ENCODE peak calls at places on chromosomes 1 and 21, in seven cellular contexts. H is lower lobe of right lung, N is HCT116, A is colonic mucosa, Q is IMR-90, E is tibial nerve, X is GM23248. S is an unnamed sample.

GRCh38 chr21:32958288-32958992 is 67.3 kb upstream of the OLIG2 start:
- DNase-seq in H (no peak), N (no peak), A (no peak), Q (no peak), E (no peak), X (no peak), S (no peak)

GRCh38 chr1:165842363-165843129 is 15.1 kb downstream of the UCK2 start:
- DNase-seq in H (no peak), N (no peak), A (no peak), Q (peak), E (no peak), X (peak), S (no peak)

GRCh38 chr21:35617491-35617890 is 442.8 kb downstream of the SETD4 start:
- DNase-seq in H (no peak), N (no peak), A (no peak), Q (no peak), E (no peak), X (no peak), S (no peak)

GRCh38 chr1:109787211-109787844 is 23.6 kb upstream of the EPS8L3 start:
- DNase-seq in H (peak), N (peak), A (peak), Q (peak), E (no peak), X (peak), S (peak)

GRCh38 chr1:17119076-17119743 is at the start of gene PADI2:
- DNase-seq in H (peak), N (peak), A (peak), Q (peak), E (no peak), X (peak), S (no peak)

GRCh38 chr1:159008744-159009188 is 941 bp upstream of the IFI16 start:
- DNase-seq in H (no peak), N (no peak), A (no peak), Q (peak), E (no peak), X (no peak), S (no peak)

GRCh38 chr1:94616503-94616902 is 74.9 kb upstream of the F3 start:
- DNase-seq in H (no peak), N (no peak), A (no peak), Q (no peak), E (no peak), X (no peak), S (no peak)

GRCh38 chr1:17181785-17182464 is 23.0 kb upstream of the PADI1 start:
- DNase-seq in H (no peak), N (no peak), A (no peak), Q (no peak), E (no peak), X (no peak), S (no peak)

GRCh38 chr1:52603680-52604501 is 1.7 kb downstream of the GPX7 start:
- DNase-seq in H (no peak), N (no peak), A (no peak), Q (peak), E (no peak), X (peak), S (no peak)

GRCh38 chr1:52601976-52602327 is 219 bp upstream of the GPX7 start:
- DNase-seq in H (no peak), N (no peak), A (peak), Q (no peak), E (no peak), X (no peak), S (peak)

GRCh38 chr1:52602328-52603300 is at the start of gene GPX7:
- DNase-seq in H (peak), N (no peak), A (peak), Q (peak), E (no peak), X (peak), S (peak)

GRCh38 chr1:52601519-52601918 is 652 bp upstream of the GPX7 start:
- DNase-seq in H (no peak), N (no peak), A (no peak), Q (no peak), E (no peak), X (no peak), S (no peak)

GRCh38 chr1:52603301-52603675 is 1.1 kb downstream of the GPX7 start:
- DNase-seq in H (no peak), N (no peak), A (no peak), Q (no peak), E (no peak), X (peak), S (no peak)
- H3K27ac ChIP-seq in H (peak), N (no peak), A (no peak), Q (no peak), E (peak), X (no peak), S (peak)

GRCh38 chr1:198912046-198912445 is 273.2 kb downstream of the PTPRC start:
- DNase-seq in H (no peak), N (no peak), A (no peak), Q (no peak), E (no peak), X (no peak), S (no peak)

GRCh38 chr1:198910816-198911215 is 272.0 kb downstream of the PTPRC start:
- DNase-seq in H (no peak), N (no peak), A (no peak), Q (no peak), E (no peak), X (no peak), S (no peak)

GRCh38 chr1:198909973-198910372 is 271.1 kb downstream of the PTPRC start:
- DNase-seq in H (no peak), N (no peak), A (no peak), Q (peak), E (no peak), X (peak), S (no peak)

GRCh38 chr1:198915327-198916231 is 276.7 kb downstream of the PTPRC start:
- DNase-seq in H (no peak), N (no peak), A (no peak), Q (no peak), E (no peak), X (no peak), S (no peak)

GRCh38 chr1:198913667-198914066 is 274.8 kb downstream of the PTPRC start:
- DNase-seq in H (no peak), N (no peak), A (no peak), Q (peak), E (no peak), X (peak), S (no peak)
- H3K27ac ChIP-seq in H (no peak), N (no peak), A (no peak), Q (peak), E (no peak), X (no peak), S (no peak)

GRCh38 chr1:200478239-200478623 is 68.4 kb upstream of the ZNF281 start:
- DNase-seq in H (no peak), N (no peak), A (no peak), Q (no peak), E (no peak), X (no peak), S (no peak)
- H3K27ac ChIP-seq in H (no peak), N (no peak), A (no peak), Q (no peak), E (no peak), X (no peak), S (no peak)

DNA sequence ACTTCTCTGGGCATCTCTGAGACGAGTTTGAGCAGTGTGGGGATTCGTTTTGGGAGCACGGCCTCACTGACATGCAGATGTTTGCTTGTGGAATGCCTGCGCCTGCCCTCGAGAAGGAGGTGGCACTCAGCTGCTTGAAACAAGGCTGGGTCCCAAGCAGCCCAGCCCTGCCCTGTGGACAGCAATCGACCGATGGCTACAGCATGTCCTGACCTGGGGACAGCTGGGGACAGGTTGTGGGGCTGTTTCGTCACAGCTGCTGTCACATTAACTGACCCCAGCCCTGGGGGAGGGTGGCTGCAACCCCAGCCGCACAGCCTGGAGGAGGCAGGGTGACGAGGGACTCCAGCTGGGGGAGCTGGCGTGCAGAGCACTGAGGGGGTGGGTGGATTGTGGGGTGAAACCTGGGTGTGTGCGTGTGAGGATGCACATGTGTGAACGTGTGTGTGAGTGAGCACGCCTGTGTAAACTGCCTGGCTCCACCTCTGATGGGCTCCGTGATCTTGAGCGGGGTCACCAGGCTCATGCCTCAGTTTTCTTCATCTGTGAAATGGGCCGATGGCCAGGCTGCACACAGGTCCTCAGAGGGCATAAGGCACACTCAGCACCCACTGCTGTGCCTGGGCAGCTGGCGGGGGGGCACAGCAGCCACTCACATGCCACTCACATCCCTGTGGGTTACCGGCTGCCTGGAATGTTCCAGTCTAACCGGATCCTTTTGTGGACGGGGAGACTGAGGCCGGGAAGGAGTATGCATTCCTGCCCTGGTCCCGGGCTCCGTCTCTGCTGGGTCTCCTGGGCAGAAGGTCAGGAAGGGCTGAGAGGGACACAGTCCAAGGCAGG is 49.3 kb downstream of the COL18A1 start:
- DNase-seq in H (no peak), N (no peak), A (no peak), Q (no peak), E (no peak), X (peak), S (no peak)
- H3K27ac ChIP-seq in H (peak), N (no peak), A (no peak), Q (peak), E (no peak), X (no peak), S (peak)

GRCh38 chr1:229199892-229200291 is 71.0 kb upstream of the RAB4A start:
- DNase-seq in H (peak), N (no peak), A (peak), Q (no peak), E (no peak), X (no peak), S (no peak)

GRCh38 chr1:229205854-229206253 is 65.1 kb upstream of the RAB4A start:
- DNase-seq in H (no peak), N (no peak), A (no peak), Q (no peak), E (no peak), X (no peak), S (peak)

GRCh38 chr1:229203991-229204632 is 66.8 kb upstream of the RAB4A start:
- DNase-seq in H (no peak), N (no peak), A (no peak), Q (no peak), E (no peak), X (no peak), S (no peak)

GRCh38 chr1:229204863-229205777 is 65.8 kb upstream of the RAB4A start:
- DNase-seq in H (no peak), N (no peak), A (no peak), Q (peak), E (no peak), X (peak), S (peak)

DNA sequence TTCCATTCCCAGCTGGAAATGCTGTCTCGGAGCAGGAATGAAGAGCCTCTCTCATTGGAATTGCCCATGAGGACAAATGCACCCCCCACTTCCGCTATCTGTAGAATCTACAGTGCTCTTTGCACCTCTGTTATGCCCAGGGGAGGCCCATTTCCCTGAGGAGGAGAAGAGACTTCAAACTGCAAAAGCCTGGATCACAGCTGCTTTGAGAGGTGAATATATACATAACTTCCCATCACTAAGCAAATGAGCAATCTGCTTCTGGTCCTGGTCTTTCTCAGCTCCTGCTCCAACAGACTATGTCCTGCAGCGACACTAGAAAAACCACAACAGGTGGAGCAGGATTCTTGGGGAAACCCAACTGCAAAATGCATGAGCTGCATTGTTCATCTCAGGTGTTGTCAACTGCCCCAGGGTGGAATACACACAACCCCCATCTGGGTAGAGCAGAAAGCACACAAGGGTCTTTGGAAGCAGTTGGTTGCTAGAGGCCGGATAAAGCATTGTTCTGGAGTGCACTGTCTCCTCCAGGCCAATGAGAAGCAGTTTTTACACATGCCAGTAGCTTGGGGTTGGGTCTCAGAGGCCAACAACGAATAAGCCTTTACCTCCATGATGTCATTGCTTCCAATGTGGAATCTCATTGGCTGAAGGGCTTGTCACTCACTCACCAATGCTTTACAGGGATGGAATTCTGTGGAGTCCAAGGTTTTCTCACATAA is 67.7 kb upstream of the RAB4A start:
- DNase-seq in H (no peak), N (peak), A (no peak), Q (peak), E (no peak), X (peak), S (peak)
- H3K27ac ChIP-seq in H (no peak), N (no peak), A (no peak), Q (no peak), E (no peak), X (no peak), S (peak)

GRCh38 chr1:48263042-48263441 is 40.5 kb downstream of the SLC5A9 start:
- DNase-seq in H (no peak), N (no peak), A (no peak), Q (no peak), E (no peak), X (no peak), S (no peak)
- H3K27ac ChIP-seq in H (no peak), N (no peak), A (no peak), Q (no peak), E (no peak), X (no peak), S (no peak)

DNA sequence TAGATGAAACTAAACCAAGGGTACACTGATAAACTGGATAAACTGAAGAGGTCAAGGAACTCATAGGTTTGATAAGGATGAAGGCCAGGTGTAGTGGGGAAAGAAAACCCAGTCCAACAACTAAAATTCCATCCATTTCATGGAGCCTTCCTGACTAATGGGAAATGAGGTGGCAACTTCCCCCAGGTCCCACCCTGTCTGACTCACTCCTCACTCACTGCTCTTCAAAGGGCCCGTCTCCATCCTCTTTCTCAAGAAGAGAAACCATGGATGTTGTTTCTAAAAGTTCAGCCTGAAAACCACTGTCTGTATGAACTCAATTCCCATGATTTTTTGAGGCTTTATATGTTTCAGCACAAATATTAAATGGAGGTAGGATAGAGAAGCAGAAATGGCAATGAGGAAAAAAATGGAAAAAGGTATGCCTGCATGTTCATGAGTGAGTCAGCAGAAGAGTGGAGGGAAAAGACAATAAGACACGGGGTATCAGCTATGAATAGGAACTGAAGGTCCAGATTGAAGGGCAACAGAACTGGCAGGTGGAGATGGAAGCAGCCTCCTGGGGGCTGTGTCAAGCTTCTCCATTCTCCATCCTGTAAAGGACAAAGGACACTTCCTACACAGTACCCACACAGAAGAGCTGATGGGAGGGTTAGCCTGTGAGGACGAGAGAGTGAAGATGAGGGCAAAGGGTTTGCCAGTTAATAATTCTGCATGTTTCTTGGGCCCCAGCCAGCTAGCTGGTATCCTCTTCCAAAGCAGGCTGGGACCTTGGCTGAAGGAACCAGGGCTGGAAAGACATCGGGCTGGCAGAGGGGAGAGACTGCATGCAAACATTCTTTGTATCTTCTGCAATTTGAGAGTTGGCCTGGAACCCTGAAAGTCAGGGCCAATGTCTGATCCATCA is 5.5 kb upstream of the ELOVL1 start:
- DNase-seq in H (no peak), N (peak), A (no peak), Q (peak), E (no peak), X (peak), S (no peak)
- H3K27ac ChIP-seq in H (peak), N (peak), A (no peak), Q (peak), E (no peak), X (peak), S (peak)

DNA sequence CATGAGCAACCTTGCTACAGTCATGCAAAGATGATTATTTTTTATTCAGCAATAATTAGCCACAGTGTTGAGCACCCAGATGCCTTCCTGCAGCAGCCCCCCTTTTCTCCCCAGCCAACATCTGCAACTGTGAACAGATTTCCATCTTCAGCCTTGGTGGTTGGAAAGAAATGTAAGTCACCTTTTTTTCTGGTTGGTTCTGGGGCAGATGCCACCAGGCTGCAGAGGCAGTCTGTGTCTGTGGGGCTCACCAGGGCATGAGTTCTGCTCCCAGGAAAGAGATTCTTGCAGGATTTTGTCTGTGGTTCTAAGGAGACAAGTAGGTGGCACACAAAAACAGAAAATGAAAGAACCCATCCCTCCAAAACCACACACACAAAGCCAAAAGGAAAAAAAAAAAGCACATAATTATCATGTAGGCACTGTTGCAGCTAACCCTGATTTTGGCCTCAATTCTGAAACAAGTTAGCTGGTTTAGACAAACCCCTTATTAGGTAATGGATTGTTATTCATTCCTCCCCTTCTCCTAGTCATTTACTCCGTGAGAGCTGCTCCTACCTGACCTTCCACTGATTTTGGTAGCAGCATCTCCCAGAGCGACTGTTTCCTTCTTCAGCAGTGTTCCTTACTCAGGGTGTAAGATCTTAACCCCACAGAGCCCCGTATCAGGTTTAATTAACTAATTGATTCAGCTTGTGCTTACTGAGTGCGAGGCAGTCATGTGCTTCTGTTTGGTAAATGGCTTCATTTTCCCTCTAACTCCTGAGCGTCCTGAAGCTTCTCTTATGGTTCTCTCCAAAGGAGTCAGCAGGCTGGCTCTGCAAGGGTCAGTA is 36.5 kb downstream of the GALNT2 start:
- DNase-seq in H (no peak), N (no peak), A (no peak), Q (peak), E (no peak), X (peak), S (no peak)
- H3K27ac ChIP-seq in H (peak), N (peak), A (peak), Q (peak), E (no peak), X (peak), S (no peak)

GRCh38 chr21:28885853-28886177 is 106.9 kb downstream of the LTN1 start:
- DNase-seq in H (no peak), N (no peak), A (no peak), Q (no peak), E (no peak), X (peak), S (no peak)
- H3K27ac ChIP-seq in H (peak), N (peak), A (no peak), Q (no peak), E (peak), X (peak), S (peak)

DNA sequence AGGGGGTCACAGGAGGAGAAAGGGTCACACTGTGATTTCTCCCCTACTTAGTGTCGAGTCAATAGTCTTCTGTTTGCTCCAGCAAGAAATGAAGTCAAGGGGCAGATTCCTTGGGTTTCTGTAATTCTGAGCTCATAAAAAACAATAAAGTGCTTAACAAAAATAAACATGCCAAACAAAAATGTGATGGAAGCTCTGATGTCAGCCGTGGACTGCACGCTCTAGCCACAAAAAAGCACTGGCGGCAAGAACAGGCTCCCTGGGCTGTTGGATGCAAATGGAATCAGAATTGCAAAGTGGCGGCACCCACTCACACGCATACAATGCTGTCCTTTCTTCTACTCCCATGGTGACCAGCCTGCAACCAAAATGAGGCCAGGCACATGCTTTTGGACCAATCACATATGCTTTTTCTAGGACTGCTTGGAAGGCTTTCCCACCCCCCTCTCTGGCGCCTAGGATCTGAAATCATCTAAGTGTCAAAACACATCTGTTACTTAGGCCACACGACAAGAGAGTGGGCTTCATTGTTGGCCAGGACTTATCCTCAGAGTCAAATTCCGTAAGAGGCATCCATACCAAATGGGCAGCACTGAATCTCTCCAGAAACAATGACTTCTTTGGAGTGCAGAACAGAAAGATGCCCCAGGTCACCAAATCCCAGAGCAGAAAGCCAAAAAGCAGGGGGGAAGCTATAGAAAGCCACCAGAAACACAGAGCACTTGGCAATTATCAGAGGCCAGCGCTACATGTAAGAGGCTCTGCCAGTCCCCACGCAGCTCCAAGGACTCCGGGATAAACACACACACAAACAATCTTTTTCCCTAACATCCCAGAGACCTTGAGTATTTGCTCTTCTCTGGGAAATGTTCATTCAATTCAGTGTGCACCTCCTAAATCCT is 9.2 kb downstream of the C1orf198 start:
- DNase-seq in H (no peak), N (no peak), A (no peak), Q (peak), E (peak), X (peak), S (no peak)
- H3K27ac ChIP-seq in H (peak), N (no peak), A (no peak), Q (peak), E (peak), X (no peak), S (peak)